ENCODE peak calls at places on chromosome 1, in five cellular contexts. One of them, this sample, is unnamed.

GRCh38 chr1:70090875-70091274 is 114.5 kb downstream of the LRRC40 start:
- DNase-seq in T follicular helper cell: no peak
- DNase-seq in cardiac muscle cell: no peak
- DNase-seq in DND-41: no peak
- DNase-seq in amygdala: no peak
- DNase-seq in this sample: no peak

GRCh38 chr1:163561570-163562295 is 240.0 kb downstream of the NUF2 start:
- DNase-seq in cardiac muscle cell: peak; percentile 49
- DNase-seq in amygdala: no peak
- DNase-seq in DND-41: no peak
- DNase-seq in T follicular helper cell: no peak
- DNase-seq in this sample: peak; percentile 16

GRCh38 chr1:211925016-211925415 is 94.5 kb upstream of the LPGAT1 start:
- DNase-seq in amygdala: no peak
- DNase-seq in cardiac muscle cell: no peak
- DNase-seq in DND-41: no peak
- DNase-seq in T follicular helper cell: no peak
- DNase-seq in this sample: peak; percentile 40

GRCh38 chr1:209756608-209757445 is 974 bp downstream of the TRAF3IP3 start:
- DNase-seq in cardiac muscle cell: no peak
- DNase-seq in DND-41: peak; percentile 58
- DNase-seq in amygdala: peak; percentile 20
- DNase-seq in T follicular helper cell: peak; percentile 11
- DNase-seq in this sample: no peak

GRCh38 chr1:40739455-40740008 is 44.1 kb upstream of the KCNQ4 start:
- DNase-seq in cardiac muscle cell: no peak
- DNase-seq in T follicular helper cell: no peak
- DNase-seq in DND-41: no peak
- DNase-seq in amygdala: no peak
- DNase-seq in this sample: no peak

GRCh38 chr1:22320703-22321344 is 130.8 kb upstream of the ZBTB40 start:
- DNase-seq in amygdala: no peak
- DNase-seq in cardiac muscle cell: no peak
- DNase-seq in DND-41: no peak
- DNase-seq in T follicular helper cell: no peak
- DNase-seq in this sample: no peak

GRCh38 chr1:150257624-150258274 is at the start of gene CA14:
- DNase-seq in T follicular helper cell: no peak
- DNase-seq in DND-41: no peak
- DNase-seq in amygdala: peak; percentile 69
- DNase-seq in cardiac muscle cell: peak; percentile 89
- DNase-seq in this sample: peak; percentile 65

GRCh38 chr1:225484657-225485606 is 57.1 kb upstream of the LBR start:
- DNase-seq in T follicular helper cell: no peak
- DNase-seq in amygdala: no peak
- DNase-seq in DND-41: no peak
- DNase-seq in cardiac muscle cell: no peak
- DNase-seq in this sample: peak; percentile 8

GRCh38 chr1:55039342-55040082 is at the start of gene PCSK9:
- DNase-seq in T follicular helper cell: no peak
- DNase-seq in DND-41: no peak
- DNase-seq in amygdala: no peak
- DNase-seq in cardiac muscle cell: peak; percentile 71
- DNase-seq in this sample: peak; percentile 71

GRCh38 chr1:203480525-203481084 is 5.0 kb downstream of the PRELP start:
- DNase-seq in cardiac muscle cell: peak; percentile 23
- DNase-seq in DND-41: peak; percentile 17
- DNase-seq in T follicular helper cell: peak; percentile 8
- DNase-seq in amygdala: no peak
- DNase-seq in this sample: peak; percentile 45

GRCh38 chr1:15101112-15101760 is 52.3 kb upstream of the TMEM51 start:
- DNase-seq in amygdala: no peak
- DNase-seq in cardiac muscle cell: no peak
- DNase-seq in DND-41: no peak
- DNase-seq in T follicular helper cell: no peak
- DNase-seq in this sample: no peak

GRCh38 chr1:175034775-175035174 is 11.6 kb upstream of the MRPS14 start:
- DNase-seq in DND-41: no peak
- DNase-seq in T follicular helper cell: no peak
- DNase-seq in amygdala: no peak
- DNase-seq in cardiac muscle cell: no peak
- DNase-seq in this sample: no peak

GRCh38 chr1:59414406-59415133 is 117.7 kb downstream of the FGGY start:
- DNase-seq in T follicular helper cell: no peak
- DNase-seq in amygdala: no peak
- DNase-seq in DND-41: no peak
- DNase-seq in cardiac muscle cell: no peak
- DNase-seq in this sample: no peak

GRCh38 chr1:229238674-229239415 is 32.1 kb upstream of the RAB4A start:
- DNase-seq in DND-41: no peak
- DNase-seq in amygdala: peak; percentile 81
- DNase-seq in T follicular helper cell: no peak
- DNase-seq in cardiac muscle cell: no peak
- DNase-seq in this sample: no peak

GRCh38 chr1:81044708-81045107 is 756.0 kb upstream of the ADGRL2 start:
- DNase-seq in amygdala: no peak
- DNase-seq in DND-41: no peak
- DNase-seq in T follicular helper cell: no peak
- DNase-seq in cardiac muscle cell: no peak
- DNase-seq in this sample: no peak

GRCh38 chr1:217924924-217925323 is 293.8 kb downstream of the SPATA17 start:
- DNase-seq in DND-41: no peak
- DNase-seq in T follicular helper cell: no peak
- DNase-seq in amygdala: no peak
- DNase-seq in cardiac muscle cell: no peak
- DNase-seq in this sample: peak; percentile 42

This sample was measured in WTC11.